ENCODE peak calls at places on chromosomes 6 and 20, in seven cellular contexts. One of them, this sample, is unnamed.
A peak's percentile ranks its signal among the peaks of the same experiment; 100 is the strongest.

GRCh38 chr20:15579703-15580102 is 993.5 kb downstream of the KIF16B start:
- DNase-seq in spleen: no peak
- DNase-seq in brain microvascular endothelial cell: no peak
- DNase-seq in HFF-Myc: no peak
- DNase-seq in mammary epithelial cell: no peak
- DNase-seq in AG04450: no peak
- DNase-seq in PC-9: no peak
- DNase-seq in this sample: no peak

GRCh38 chr6:70080443-70081062 is 214.2 kb downstream of the COL19A1 start:
- DNase-seq in spleen: no peak
- DNase-seq in brain microvascular endothelial cell: no peak
- DNase-seq in HFF-Myc: no peak
- DNase-seq in mammary epithelial cell: no peak
- DNase-seq in AG04450: no peak
- DNase-seq in PC-9: no peak
- DNase-seq in this sample: no peak

GRCh38 chr6:166586424-166587156 is at the start of gene RAMACL:
- DNase-seq in spleen: peak; percentile 90
- DNase-seq in brain microvascular endothelial cell: no peak
- DNase-seq in HFF-Myc: no peak
- DNase-seq in mammary epithelial cell: peak; percentile 19
- DNase-seq in AG04450: no peak
- DNase-seq in PC-9: peak; percentile 18
- DNase-seq in this sample: no peak

GRCh38 chr6:14102330-14102729 is 15.2 kb upstream of the CD83 start:
- DNase-seq in spleen: no peak
- DNase-seq in brain microvascular endothelial cell: no peak
- DNase-seq in HFF-Myc: no peak
- DNase-seq in mammary epithelial cell: no peak
- DNase-seq in AG04450: no peak
- DNase-seq in PC-9: no peak
- DNase-seq in this sample: no peak

GRCh38 chr20:1322511-1323245 is 6.3 kb downstream of the SDCBP2 start:
- DNase-seq in spleen: peak; percentile 70
- DNase-seq in brain microvascular endothelial cell: peak; percentile 87
- DNase-seq in HFF-Myc: peak; percentile 90
- DNase-seq in mammary epithelial cell: peak; percentile 47
- DNase-seq in AG04450: peak; percentile 95
- DNase-seq in PC-9: no peak
- DNase-seq in this sample: peak; percentile 79

GRCh38 chr6:27956941-27957340 is at the start of gene OR2B6:
- DNase-seq in spleen: no peak
- DNase-seq in brain microvascular endothelial cell: no peak
- DNase-seq in HFF-Myc: no peak
- DNase-seq in mammary epithelial cell: no peak
- DNase-seq in AG04450: no peak
- DNase-seq in PC-9: no peak
- DNase-seq in this sample: no peak

GRCh38 chr6:31805939-31806469 is 762 bp downstream of the LSM2 start:
- DNase-seq in spleen: peak; percentile 74
- DNase-seq in brain microvascular endothelial cell: no peak
- DNase-seq in HFF-Myc: no peak
- DNase-seq in mammary epithelial cell: peak; percentile 74
- DNase-seq in AG04450: no peak
- DNase-seq in PC-9: no peak
- DNase-seq in this sample: no peak

GRCh38 chr6:27474172-27474465 is 1.2 kb upstream of the ZNF184 start:
- DNase-seq in spleen: no peak
- DNase-seq in brain microvascular endothelial cell: no peak
- DNase-seq in HFF-Myc: no peak
- DNase-seq in mammary epithelial cell: no peak
- DNase-seq in AG04450: no peak
- DNase-seq in PC-9: no peak
- DNase-seq in this sample: no peak

GRCh38 chr6:81753709-81754678 is 1.5 kb upstream of the TENT5A start:
- DNase-seq in spleen: peak; percentile 98
- DNase-seq in brain microvascular endothelial cell: peak; percentile 59
- DNase-seq in HFF-Myc: no peak
- DNase-seq in mammary epithelial cell: peak; percentile 36
- DNase-seq in AG04450: no peak
- DNase-seq in PC-9: peak; percentile 70
- DNase-seq in this sample: peak; percentile 61

GRCh38 chr6:156406688-156407087 is 370.5 kb upstream of the ARID1B start:
- DNase-seq in spleen: no peak
- DNase-seq in brain microvascular endothelial cell: no peak
- DNase-seq in HFF-Myc: no peak
- DNase-seq in mammary epithelial cell: no peak
- DNase-seq in AG04450: no peak
- DNase-seq in PC-9: no peak
- DNase-seq in this sample: no peak

GRCh38 chr20:14963262-14963663 is 625.9 kb upstream of the FLRT3 start:
- DNase-seq in spleen: no peak
- DNase-seq in brain microvascular endothelial cell: peak; percentile 23
- DNase-seq in HFF-Myc: peak; percentile 11
- DNase-seq in mammary epithelial cell: peak; percentile 88
- DNase-seq in AG04450: no peak
- DNase-seq in PC-9: peak; percentile 48
- DNase-seq in this sample: no peak

GRCh38 chr20:36606171-36607116 is 865 bp downstream of the RAB5IF start:
- DNase-seq in spleen: no peak
- DNase-seq in brain microvascular endothelial cell: peak; percentile 13
- DNase-seq in HFF-Myc: no peak
- DNase-seq in mammary epithelial cell: no peak
- DNase-seq in AG04450: no peak
- DNase-seq in PC-9: peak; percentile 56
- DNase-seq in this sample: no peak

GRCh38 chr6:73657201-73657600 is 3.4 kb upstream of the SLC17A5 start:
- DNase-seq in spleen: no peak
- DNase-seq in brain microvascular endothelial cell: no peak
- DNase-seq in HFF-Myc: no peak
- DNase-seq in mammary epithelial cell: no peak
- DNase-seq in AG04450: no peak
- DNase-seq in PC-9: peak; percentile 53
- DNase-seq in this sample: no peak

GRCh38 chr20:57298457-57298856 is 31.1 kb upstream of the SPO11 start:
- DNase-seq in spleen: no peak
- DNase-seq in brain microvascular endothelial cell: no peak
- DNase-seq in HFF-Myc: peak; percentile 6
- DNase-seq in mammary epithelial cell: no peak
- DNase-seq in AG04450: no peak
- DNase-seq in PC-9: no peak
- DNase-seq in this sample: no peak

GRCh38 chr6:14711056-14711703 is 534.7 kb upstream of the JARID2 start:
- DNase-seq in spleen: no peak
- DNase-seq in brain microvascular endothelial cell: peak; percentile 97
- DNase-seq in HFF-Myc: peak; percentile 69
- DNase-seq in mammary epithelial cell: peak; percentile 78
- DNase-seq in AG04450: peak; percentile 75
- DNase-seq in PC-9: peak; percentile 72
- DNase-seq in this sample: peak; percentile 86

GRCh38 chr20:32138921-32139320 is 29.4 kb downstream of the TM9SF4 start:
- DNase-seq in spleen: peak; percentile 25
- DNase-seq in brain microvascular endothelial cell: no peak
- DNase-seq in HFF-Myc: no peak
- DNase-seq in mammary epithelial cell: no peak
- DNase-seq in AG04450: no peak
- DNase-seq in PC-9: no peak
- DNase-seq in this sample: no peak

GRCh38 chr6:79234150-79235022 is at the start of gene HMGN3:
- DNase-seq in spleen: peak; percentile 97
- DNase-seq in brain microvascular endothelial cell: peak; percentile 94
- DNase-seq in HFF-Myc: peak; percentile 59
- DNase-seq in mammary epithelial cell: peak; percentile 86
- DNase-seq in AG04450: peak; percentile 83
- DNase-seq in PC-9: peak; percentile 88
- DNase-seq in this sample: peak; percentile 91

GRCh38 chr6:151096255-151096612 is 143.5 kb upstream of the AKAP12 start:
- DNase-seq in spleen: no peak
- DNase-seq in brain microvascular endothelial cell: no peak
- DNase-seq in HFF-Myc: no peak
- DNase-seq in mammary epithelial cell: no peak
- DNase-seq in AG04450: no peak
- DNase-seq in PC-9: no peak
- DNase-seq in this sample: no peak

GRCh38 chr6:37668251-37668650 is 29.4 kb downstream of the MDGA1 start:
- DNase-seq in spleen: no peak
- DNase-seq in brain microvascular endothelial cell: no peak
- DNase-seq in HFF-Myc: no peak
- DNase-seq in mammary epithelial cell: no peak
- DNase-seq in AG04450: no peak
- DNase-seq in PC-9: no peak
- DNase-seq in this sample: peak; percentile 20

GRCh38 chr20:51910202-51911050 is 108.1 kb upstream of the SALL4 start:
- DNase-seq in spleen: no peak
- DNase-seq in brain microvascular endothelial cell: peak; percentile 18
- DNase-seq in HFF-Myc: no peak
- DNase-seq in mammary epithelial cell: no peak
- DNase-seq in AG04450: no peak
- DNase-seq in PC-9: peak; percentile 21
- DNase-seq in this sample: peak; percentile 50

GRCh38 chr6:34248198-34248726 is 544 bp downstream of the SMIM29 start:
- DNase-seq in spleen: peak; percentile 93
- DNase-seq in brain microvascular endothelial cell: no peak
- DNase-seq in HFF-Myc: no peak
- DNase-seq in mammary epithelial cell: peak; percentile 21
- DNase-seq in AG04450: no peak
- DNase-seq in PC-9: no peak
- DNase-seq in this sample: no peak

GRCh38 chr6:138569554-138569953 is 70.3 kb upstream of the NHSL1 start:
- DNase-seq in spleen: no peak
- DNase-seq in brain microvascular endothelial cell: no peak
- DNase-seq in HFF-Myc: no peak
- DNase-seq in mammary epithelial cell: no peak
- DNase-seq in AG04450: no peak
- DNase-seq in PC-9: no peak
- DNase-seq in this sample: no peak

GRCh38 chr6:107314644-107315043 is 144.7 kb downstream of the PDSS2 start:
- DNase-seq in spleen: no peak
- DNase-seq in brain microvascular endothelial cell: no peak
- DNase-seq in HFF-Myc: no peak
- DNase-seq in mammary epithelial cell: no peak
- DNase-seq in AG04450: no peak
- DNase-seq in PC-9: no peak
- DNase-seq in this sample: no peak

DNA sequence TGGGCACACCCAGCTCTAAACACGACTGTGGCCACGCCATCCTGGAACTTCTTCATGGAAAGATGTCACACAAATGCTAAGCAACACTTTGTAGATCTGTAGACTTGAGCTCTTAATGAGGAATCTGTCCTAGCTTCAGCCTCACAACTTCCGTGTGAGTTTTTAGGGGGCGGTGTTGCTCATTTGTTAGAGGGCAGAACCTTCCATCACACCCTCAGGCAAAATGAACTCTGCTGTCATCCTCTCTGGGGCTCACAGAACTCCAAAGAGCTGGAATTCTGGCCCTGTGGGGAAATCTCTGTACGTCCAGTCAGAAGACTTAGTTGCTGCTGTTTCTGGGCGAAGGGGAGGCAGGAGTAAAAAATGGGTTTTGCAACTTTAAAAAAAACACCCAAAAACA is 49.8 kb downstream of the NRN1 start:
- DNase-seq in spleen: no peak
- DNase-seq in brain microvascular endothelial cell: no peak
- DNase-seq in HFF-Myc: no peak
- DNase-seq in mammary epithelial cell: no peak
- DNase-seq in AG04450: no peak
- DNase-seq in PC-9: no peak
- DNase-seq in this sample: no peak
- TF ChIP-seq CTCF in spleen: no peak
- TF ChIP-seq CTCF in brain microvascular endothelial cell: no peak
- TF ChIP-seq CTCF in HFF-Myc: no peak
- TF ChIP-seq CTCF in mammary epithelial cell: no peak
- TF ChIP-seq CTCF in AG04450: no peak
- TF ChIP-seq CTCF in PC-9: no peak
- TF ChIP-seq CTCF in this sample: no peak

DNA sequence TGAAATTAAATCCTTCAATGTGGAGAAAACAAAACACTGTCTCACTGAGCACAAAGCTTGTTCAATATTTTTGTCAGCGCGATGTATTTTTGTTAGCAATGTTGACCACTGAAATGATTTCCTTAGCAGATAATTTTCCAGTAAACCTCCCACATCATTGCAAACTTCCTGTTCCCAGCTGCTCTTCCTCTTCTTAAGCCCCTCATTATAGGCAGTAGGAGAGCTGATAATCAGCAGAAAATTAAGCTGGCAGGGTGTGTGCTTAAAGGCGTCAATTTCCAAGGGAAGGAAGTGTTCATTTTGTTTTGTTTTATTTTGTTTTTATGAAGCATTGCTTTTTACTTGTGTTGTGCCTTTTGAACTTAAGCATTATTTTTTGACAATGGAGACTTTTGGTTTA is 29.1 kb upstream of the TMEM14A start:
- DNase-seq in spleen: no peak
- DNase-seq in brain microvascular endothelial cell: no peak
- DNase-seq in HFF-Myc: no peak
- DNase-seq in mammary epithelial cell: no peak
- DNase-seq in AG04450: no peak
- DNase-seq in PC-9: no peak
- DNase-seq in this sample: no peak
- TF ChIP-seq CTCF in spleen: no peak
- TF ChIP-seq CTCF in brain microvascular endothelial cell: no peak
- TF ChIP-seq CTCF in HFF-Myc: no peak
- TF ChIP-seq CTCF in mammary epithelial cell: no peak
- TF ChIP-seq CTCF in AG04450: no peak
- TF ChIP-seq CTCF in PC-9: no peak
- TF ChIP-seq CTCF in this sample: no peak

DNA sequence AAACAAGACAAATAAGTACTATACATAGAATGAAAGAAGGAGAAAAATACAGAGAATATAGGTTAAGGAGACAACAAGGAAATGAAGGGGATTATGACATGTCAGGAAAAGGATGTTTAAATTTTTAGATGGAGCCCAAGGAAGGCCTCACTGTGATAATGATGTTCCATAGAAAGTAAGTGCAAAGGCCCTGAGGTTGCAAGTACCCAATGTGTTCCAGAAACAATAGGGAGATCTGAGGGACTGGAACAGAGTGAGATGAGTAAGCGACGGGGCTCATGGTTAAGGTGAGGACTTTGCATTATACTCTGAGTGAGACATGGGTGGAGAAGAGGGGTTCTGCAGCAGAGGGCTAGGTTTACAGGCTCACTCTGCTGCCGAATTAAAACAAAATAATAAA is 122.8 kb upstream of the BCLAF1 start:
- DNase-seq in spleen: no peak
- DNase-seq in brain microvascular endothelial cell: no peak
- DNase-seq in HFF-Myc: no peak
- DNase-seq in mammary epithelial cell: no peak
- DNase-seq in AG04450: no peak
- DNase-seq in PC-9: no peak
- DNase-seq in this sample: no peak
- TF ChIP-seq CTCF in spleen: no peak
- TF ChIP-seq CTCF in brain microvascular endothelial cell: no peak
- TF ChIP-seq CTCF in HFF-Myc: no peak
- TF ChIP-seq CTCF in mammary epithelial cell: no peak
- TF ChIP-seq CTCF in AG04450: no peak
- TF ChIP-seq CTCF in PC-9: no peak
- TF ChIP-seq CTCF in this sample: no peak

DNA sequence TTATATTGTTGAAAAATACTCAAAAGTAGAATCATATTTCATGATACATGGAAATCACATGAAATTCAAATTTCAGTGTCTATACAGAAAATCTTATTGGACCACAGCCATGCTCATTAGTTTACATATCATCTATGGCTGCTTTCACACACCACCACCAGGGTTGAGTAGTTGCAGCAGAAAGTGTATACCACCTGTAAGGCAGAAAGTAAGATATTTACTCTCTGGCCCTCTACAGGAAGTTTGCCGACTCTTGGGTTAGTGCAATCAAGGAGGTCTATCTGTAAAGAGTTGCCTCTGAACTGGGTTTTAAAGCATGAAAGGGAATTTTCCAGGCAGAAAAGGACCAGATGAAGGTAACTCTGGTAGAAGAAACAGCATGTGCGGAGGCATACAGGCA is 432.3 kb downstream of the DHX35 start:
- DNase-seq in spleen: no peak
- DNase-seq in brain microvascular endothelial cell: no peak
- DNase-seq in HFF-Myc: no peak
- DNase-seq in mammary epithelial cell: no peak
- DNase-seq in AG04450: no peak
- DNase-seq in PC-9: no peak
- DNase-seq in this sample: no peak
- TF ChIP-seq CTCF in spleen: no peak
- TF ChIP-seq CTCF in brain microvascular endothelial cell: no peak
- TF ChIP-seq CTCF in HFF-Myc: no peak
- TF ChIP-seq CTCF in mammary epithelial cell: no peak
- TF ChIP-seq CTCF in AG04450: no peak
- TF ChIP-seq CTCF in PC-9: no peak
- TF ChIP-seq CTCF in this sample: no peak